ENCODE peak calls at places on chromosomes 16 and 17, in ten cellular contexts. O is IMR-90, I is A549, G is heart left ventricle, N is breast epithelium, P is stomach, E is upper lobe of left lung, S is gastrocnemius medialis, L is sigmoid colon, Y is uterus. K is an unnamed sample.

GRCh38 chr17:40915199-40915661 is 22.2 kb downstream of the KRT23 start:
- DNase-seq in O (peak; percentile 98), I (peak; percentile 90), G (no peak), N (no peak), P (no peak), E (no peak), S (no peak), L (no peak), Y (no peak), K (no peak)

GRCh38 chr16:19410435-19411153 is 7.1 kb upstream of the TMC5 start:
- DNase-seq in O (no peak), I (peak; percentile 70), G (peak; percentile 26), N (no peak), P (peak; percentile 75), E (peak; percentile 92), S (no peak), L (no peak), Y (no peak), K (no peak)

GRCh38 chr16:89248196-89249005 is 30.9 kb downstream of the ZNF778 start:
- DNase-seq in O (no peak), I (no peak), G (no peak), N (no peak), P (no peak), E (peak; percentile 82), S (no peak), L (no peak), Y (no peak), K (no peak)

GRCh38 chr17:7612294-7612640 is 2.4 kb downstream of the FXR2 start:
- DNase-seq in O (no peak), I (no peak), G (no peak), N (no peak), P (no peak), E (no peak), S (no peak), L (no peak), Y (no peak), K (no peak)

GRCh38 chr17:73311428-73311780 is 397 bp downstream of the CDC42EP4 start:
- DNase-seq in O (no peak), I (no peak), G (peak; percentile 58), N (peak; percentile 55), P (no peak), E (peak; percentile 92), S (no peak), L (peak; percentile 79), Y (no peak), K (no peak)

GRCh38 chr16:29708917-29709600 is 30.1 kb downstream of the QPRT start:
- DNase-seq in O (no peak), I (no peak), G (no peak), N (no peak), P (no peak), E (no peak), S (no peak), L (no peak), Y (no peak), K (no peak)

GRCh38 chr17:59963738-59964454 is 644 bp downstream of the RNFT1 start:
- DNase-seq in O (peak; percentile 69), I (no peak), G (peak; percentile 53), N (peak; percentile 37), P (peak; percentile 42), E (no peak), S (peak; percentile 66), L (peak; percentile 73), Y (peak; percentile 33), K (no peak)

GRCh38 chr16:3696425-3697218 is 20.7 kb downstream of the TRAP1 start:
- DNase-seq in O (peak; percentile 94), I (peak; percentile 78), G (peak; percentile 11), N (no peak), P (peak; percentile 34), E (no peak), S (peak; percentile 84), L (no peak), Y (no peak), K (no peak)

GRCh38 chr17:1491406-1492248 is 859 bp downstream of the MYO1C start:
- DNase-seq in O (no peak), I (no peak), G (peak; percentile 82), N (peak; percentile 37), P (peak; percentile 78), E (peak; percentile 96), S (peak; percentile 44), L (peak; percentile 85), Y (peak; percentile 77), K (no peak)

GRCh38 chr17:76408037-76408849 is 23.8 kb downstream of the SPHK1 start:
- DNase-seq in O (peak; percentile 39), I (peak; percentile 73), G (peak; percentile 63), N (peak; percentile 55), P (peak; percentile 85), E (no peak), S (peak; percentile 65), L (no peak), Y (no peak), K (peak; percentile 87)

GRCh38 chr17:63349478-63350000 is 96.6 kb downstream of the CYB561 start:
- DNase-seq in O (peak; percentile 75), I (no peak), G (no peak), N (no peak), P (no peak), E (no peak), S (no peak), L (no peak), Y (no peak), K (no peak)

GRCh38 chr17:14704121-14704520 is 403.2 kb downstream of the HS3ST3B1 start:
- DNase-seq in O (no peak), I (no peak), G (no peak), N (no peak), P (no peak), E (no peak), S (no peak), L (no peak), Y (no peak), K (no peak)

GRCh38 chr16:14289692-14290340 is 218.7 kb downstream of the MRTFB start:
- DNase-seq in O (peak; percentile 24), I (peak; percentile 79), G (no peak), N (no peak), P (peak; percentile 21), E (no peak), S (no peak), L (no peak), Y (no peak), K (peak; percentile 56)

GRCh38 chr16:84950906-84951305 is 60.4 kb downstream of the ZDHHC7 start:
- DNase-seq in O (no peak), I (peak; percentile 66), G (no peak), N (no peak), P (no peak), E (no peak), S (no peak), L (no peak), Y (no peak), K (no peak)

GRCh38 chr16:57530531-57531252 is 5.7 kb downstream of the CCDC102A start:
- DNase-seq in O (no peak), I (no peak), G (no peak), N (no peak), P (no peak), E (peak; percentile 52), S (peak; percentile 5), L (peak; percentile 62), Y (peak; percentile 14), K (no peak)

GRCh38 chr16:56936491-56936890 is 4.5 kb downstream of the HERPUD1 start:
- DNase-seq in O (no peak), I (no peak), G (no peak), N (no peak), P (no peak), E (no peak), S (no peak), L (no peak), Y (no peak), K (no peak)

GRCh38 chr17:81667754-81668153 is 1.2 kb downstream of the CCDC137 start:
- DNase-seq in O (no peak), I (no peak), G (no peak), N (no peak), P (no peak), E (no peak), S (no peak), L (no peak), Y (no peak), K (peak; percentile 52)
- TF ChIP-seq CTCF in O (no peak), I (no peak), G (no peak), N (no peak), P (no peak), E (no peak), S (no peak), L (no peak), Y (no peak), K (no peak)

DNA sequence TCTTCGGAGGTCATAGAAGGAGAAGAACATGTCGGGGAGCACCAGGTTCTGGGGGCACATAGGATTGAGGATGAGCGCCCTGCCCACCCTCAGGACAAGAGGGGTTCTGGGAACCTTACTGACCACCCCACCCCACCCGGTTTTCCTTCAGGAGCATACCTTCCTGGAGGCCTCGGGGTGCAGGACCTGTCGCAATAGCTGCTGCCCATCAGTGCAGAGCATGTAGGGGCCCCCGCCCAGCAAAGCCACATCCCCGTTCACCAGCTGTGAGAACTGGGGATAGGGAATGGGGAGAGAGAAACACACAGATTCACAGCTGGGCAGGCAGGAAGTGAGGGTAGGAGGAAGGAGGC is 2.1 kb downstream of the ESRP2 start:
- DNase-seq in O (no peak), I (no peak), G (no peak), N (no peak), P (no peak), E (no peak), S (peak; percentile 14), L (peak; percentile 67), Y (peak; percentile 11), K (no peak)
- H3K4me3 ChIP-seq in O (no peak overlapping the region), I (no peak overlapping the region), G (no peak overlapping the region), N (no peak overlapping the region), P (peak overlapping the region; percentile 17), E (peak overlapping the region; percentile 35), S (no peak overlapping the region), L (no peak overlapping the region), Y (no peak overlapping the region), K (no peak overlapping the region)

GRCh38 chr16:22192261-22193133 is 13.6 kb upstream of the EEF2K start:
- DNase-seq in O (peak; percentile 91), I (no peak), G (peak; percentile 89), N (peak; percentile 90), P (peak; percentile 78), E (no peak), S (peak; percentile 91), L (peak; percentile 96), Y (peak; percentile 81), K (peak; percentile 97)
- TF ChIP-seq POLR2A in O (no peak), I (no peak), G (no peak), N (no peak), P (no peak), E (no peak), S (peak; percentile 35), L (no peak), Y (peak; percentile 17), K (no peak)

DNA sequence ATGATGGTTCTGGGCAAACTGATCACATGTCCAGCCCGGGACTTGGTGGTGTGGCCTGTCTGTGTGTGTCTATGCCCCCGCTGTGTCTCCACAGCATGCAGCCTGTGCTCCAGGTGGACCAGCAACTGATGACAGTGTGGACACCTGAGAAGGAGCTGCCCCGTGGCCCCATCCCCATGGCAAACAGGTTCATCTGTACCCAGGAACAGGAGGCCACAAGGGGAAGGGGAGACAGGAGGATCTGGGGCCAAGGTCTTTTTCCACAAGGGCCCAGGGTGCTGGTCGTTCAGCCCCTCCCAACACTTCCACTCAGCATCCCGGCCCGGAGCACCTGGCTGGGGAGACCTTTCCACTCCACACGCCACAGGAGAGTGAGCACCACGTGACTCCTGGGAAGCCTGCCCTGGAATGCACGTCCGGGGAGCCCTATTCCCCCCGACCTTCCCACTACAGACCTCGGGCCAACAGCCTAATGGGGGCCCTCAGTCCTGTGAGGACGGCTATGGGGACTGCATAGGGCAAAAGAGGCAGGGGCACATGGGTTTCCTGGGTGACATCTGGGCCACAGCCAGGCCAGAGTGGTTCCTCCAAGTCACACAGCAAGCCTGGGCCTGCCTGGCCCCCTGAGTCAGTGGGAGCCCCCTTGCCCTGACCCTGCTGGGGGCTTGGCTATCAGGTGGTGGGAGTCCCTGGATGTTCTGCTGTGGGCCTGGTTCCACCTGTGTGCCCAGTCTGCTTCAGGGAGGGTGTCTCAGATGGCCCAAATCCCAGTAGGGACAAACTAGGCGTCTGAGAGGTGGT is 20.8 kb upstream of the NXPH3 start:
- DNase-seq in O (no peak), I (no peak), G (no peak), N (peak; percentile 54), P (no peak), E (no peak), S (no peak), L (no peak), Y (no peak), K (peak; percentile 84)
- TF ChIP-seq CTCF in O (no peak), I (no peak), G (no peak), N (no peak), P (no peak), E (no peak), S (no peak), L (no peak), Y (no peak), K (no peak)

K was measured in lower leg skin.